ENCODE peak calls at places on chromosome 15, in five cellular contexts. P is K562, K is A549, L is GM12878, T is endothelial cell of umbilical vein. C is an unnamed sample.

GRCh38 chr15:69131362-69132215 is 28.8 kb upstream of the GLCE start:
- DNase-seq in P (no peak), K (no peak), L (no peak), T (no peak), C (peak; percentile 35)

GRCh38 chr15:75647370-75648155 is at the start of gene SNX33:
- DNase-seq in P (peak; percentile 89), K (peak; percentile 89), L (no peak), T (peak; percentile 76), C (peak; percentile 89)

GRCh38 chr15:84981711-84982300 is at the start of gene PDE8A:
- DNase-seq in P (peak; percentile 75), K (peak; percentile 63), L (no peak), T (peak; percentile 57), C (peak; percentile 69)

GRCh38 chr15:57041416-57041815 is 123.0 kb downstream of the TCF12 start:
- DNase-seq in P (no peak), K (no peak), L (no peak), T (peak; percentile 29), C (no peak)

GRCh38 chr15:65611888-65612615 is 1.1 kb upstream of the INTS14 start:
- DNase-seq in P (peak; percentile 26), K (no peak), L (no peak), T (peak; percentile 5), C (no peak)

GRCh38 chr15:84982301-84982920 is 755 bp downstream of the PDE8A start:
- DNase-seq in P (peak; percentile 38), K (no peak), L (no peak), T (peak; percentile 58), C (peak; percentile 68)

GRCh38 chr15:82715003-82715402 is 5.3 kb upstream of the AP3B2 start:
- DNase-seq in P (no peak), K (no peak), L (no peak), T (no peak), C (no peak)

GRCh38 chr15:65423150-65423976 is 616 bp upstream of the IGDCC4 start:
- DNase-seq in P (peak; percentile 42), K (no peak), L (no peak), T (no peak), C (no peak)

GRCh38 chr15:32692286-32692685 is 25.5 kb upstream of the GREM1 start:
- DNase-seq in P (no peak), K (no peak), L (no peak), T (no peak), C (no peak)

GRCh38 chr15:44034933-44035624 is 160.0 kb downstream of the FRMD5 start:
- DNase-seq in P (no peak), K (no peak), L (no peak), T (peak; percentile 82), C (no peak)

GRCh38 chr15:57472861-57473260 is 96.6 kb downstream of the CGNL1 start:
- DNase-seq in P (no peak), K (no peak), L (no peak), T (no peak), C (no peak)

GRCh38 chr15:57224664-57225063 is 151.6 kb upstream of the CGNL1 start:
- DNase-seq in P (no peak), K (no peak), L (no peak), T (no peak), C (no peak)

GRCh38 chr15:88812137-88812536 is 8.9 kb downstream of the ACAN start:
- DNase-seq in P (no peak), K (no peak), L (no peak), T (no peak), C (no peak)

GRCh38 chr15:78880828-78881227 is 8.1 kb downstream of the MORF4L1 start:
- DNase-seq in P (no peak), K (no peak), L (no peak), T (no peak), C (no peak)

GRCh38 chr15:47812436-47813109 is 95.3 kb downstream of the SEMA6D start:
- DNase-seq in P (no peak), K (peak; percentile 2), L (peak; percentile 32), T (no peak), C (no peak)

GRCh38 chr15:52408823-52409222 is 113.2 kb upstream of the MYO5C start:
- DNase-seq in P (no peak), K (no peak), L (no peak), T (peak; percentile 67), C (no peak)

GRCh38 chr15:85443593-85444328 is 63.4 kb downstream of the AKAP13 start:
- DNase-seq in P (no peak), K (peak; percentile 49), L (peak; percentile 76), T (peak; percentile 77), C (no peak)

GRCh38 chr15:23035964-23036566 is 3.3 kb downstream of the TUBGCP5 start:
- DNase-seq in P (peak; percentile 70), K (peak; percentile 81), L (no peak), T (peak; percentile 46), C (peak; percentile 81)

GRCh38 chr15:85976986-85977385 is 102.7 kb upstream of the AGBL1 start:
- DNase-seq in P (no peak), K (no peak), L (no peak), T (no peak), C (no peak)

GRCh38 chr15:82036461-82036860 is 9.4 kb downstream of the MEX3B start:
- DNase-seq in P (no peak), K (no peak), L (no peak), T (no peak), C (no peak)

GRCh38 chr15:61871926-61872522 is 188.2 kb downstream of the VPS13C start:
- DNase-seq in P (peak; percentile 14), K (peak; percentile 27), L (no peak), T (peak; percentile 49), C (peak; percentile 13)

GRCh38 chr15:70235347-70235746 is 137.6 kb upstream of the TLE3 start:
- DNase-seq in P (no peak), K (no peak), L (no peak), T (no peak), C (no peak)

GRCh38 chr15:68354923-68355322 is 77.0 kb downstream of the ITGA11 start:
- DNase-seq in P (no peak), K (peak; percentile 76), L (no peak), T (no peak), C (peak; percentile 92)

GRCh38 chr15:70112018-70112395 is 14.3 kb upstream of the TLE3 start:
- DNase-seq in P (no peak), K (no peak), L (no peak), T (no peak), C (peak; percentile 30)

GRCh38 chr15:51842852-51843737 is 13.6 kb downstream of the TMOD3 start:
- DNase-seq in P (no peak), K (no peak), L (no peak), T (peak; percentile 37), C (peak; percentile 38)

GRCh38 chr15:54159044-54159443 is 180.8 kb downstream of the UNC13C start:
- DNase-seq in P (no peak), K (no peak), L (no peak), T (no peak), C (no peak)

GRCh38 chr15:80123034-80123433 is 29.8 kb upstream of the FAH start:
- DNase-seq in P (no peak), K (no peak), L (no peak), T (no peak), C (peak; percentile 80)

GRCh38 chr15:79956354-79956939 is 14.5 kb downstream of the BCL2A1 start:
- DNase-seq in P (no peak), K (no peak), L (no peak), T (no peak), C (no peak)

GRCh38 chr15:86231864-86232801 is 152.5 kb downstream of the AGBL1 start:
- DNase-seq in P (no peak), K (peak; percentile 25), L (no peak), T (no peak), C (peak; percentile 48)

GRCh38 chr15:36344887-36345286 is 234.5 kb upstream of the CDIN1 start:
- DNase-seq in P (no peak), K (no peak), L (no peak), T (no peak), C (no peak)

DNA sequence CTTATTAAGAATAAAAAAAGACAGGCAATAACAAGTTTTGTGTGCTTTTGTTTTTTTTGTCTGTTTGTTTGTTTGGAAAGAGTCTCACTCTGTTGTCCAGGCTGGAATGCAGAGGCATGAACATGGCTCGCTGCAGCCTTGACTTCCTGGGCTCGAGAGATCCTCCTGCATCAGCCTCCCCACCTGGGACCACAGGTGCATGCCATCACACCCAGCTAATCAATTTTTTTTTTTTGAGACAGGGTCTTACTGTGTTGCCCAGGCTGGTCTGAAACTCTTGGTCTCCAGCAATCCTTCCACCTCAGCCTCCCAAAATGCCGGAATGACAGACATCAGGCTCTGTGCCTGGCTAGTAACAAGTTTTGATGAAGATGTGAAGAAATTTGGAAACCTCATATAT is 73.1 kb upstream of the GCNT3 start:
- DNase-seq in P (no peak), K (no peak), L (no peak), T (no peak), C (no peak)
- TF ChIP-seq MAX in P (no peak), K (no peak), L (no peak), T (no peak), C (no peak)

GRCh38 chr15:45337224-45337623 is 41.1 kb downstream of the GATM start:
- DNase-seq in P (no peak), K (no peak), L (no peak), T (no peak), C (no peak)

GRCh38 chr15:45333550-45333949 is 44.8 kb downstream of the GATM start:
- DNase-seq in P (no peak), K (no peak), L (no peak), T (no peak), C (no peak)

GRCh38 chr15:45328663-45329062 is 49.7 kb downstream of the GATM start:
- DNase-seq in P (no peak), K (no peak), L (no peak), T (no peak), C (no peak)

GRCh38 chr15:45331977-45332376 is 46.4 kb downstream of the GATM start:
- DNase-seq in P (no peak), K (no peak), L (no peak), T (no peak), C (no peak)

GRCh38 chr15:45332694-45333093 is 45.6 kb downstream of the GATM start:
- DNase-seq in P (no peak), K (no peak), L (no peak), T (no peak), C (no peak)
- TF ChIP-seq MYC in P (no peak), K (no peak), L (no peak), T (no peak), C (no peak)

GRCh38 chr15:92801412-92801773 is 98.7 kb upstream of the CHD2 start:
- DNase-seq in P (no peak), K (no peak), L (no peak), T (no peak), C (no peak)

GRCh38 chr15:92800013-92800412 is 100.1 kb upstream of the CHD2 start:
- DNase-seq in P (no peak), K (no peak), L (no peak), T (no peak), C (no peak)

GRCh38 chr15:92796163-92796611 is 103.9 kb upstream of the CHD2 start:
- DNase-seq in P (no peak), K (no peak), L (no peak), T (no peak), C (no peak)

GRCh38 chr15:92801774-92802464 is 98.2 kb upstream of the CHD2 start:
- DNase-seq in P (peak; percentile 47), K (no peak), L (no peak), T (no peak), C (peak; percentile 83)

GRCh38 chr15:92797168-92798052 is 102.7 kb upstream of the CHD2 start:
- DNase-seq in P (peak; percentile 56), K (peak; percentile 79), L (peak; percentile 40), T (peak; percentile 77), C (peak; percentile 83)
- TF ChIP-seq MAX in P (no peak), K (no peak), L (no peak), T (no peak), C (no peak)

GRCh38 chr15:41746802-41747201 is 27.5 kb upstream of the MAPKBP1 start:
- DNase-seq in P (no peak), K (no peak), L (no peak), T (peak; percentile 29), C (no peak)
- TF ChIP-seq MYC in P (no peak), K (no peak), L (no peak), T (no peak), C (no peak)

C was measured in NB4.